ENCODE peak calls at places on chromosomes 5 and 9, in eight cellular contexts. O, C, G, Q, M, W, T and S are unnamed samples.

GRCh38 chr5:175457466-175457865 is 13.5 kb upstream of the DRD1 start:
- DNase-seq in O (peak; percentile 37), C (no peak), G (no peak), Q (no peak), M (no peak), W (no peak), T (no peak), S (no peak)

GRCh38 chr5:108560581-108560980 is 178.7 kb upstream of the FBXL17 start:
- DNase-seq in O (peak; percentile 15), C (no peak), G (peak; percentile 93), Q (no peak), M (peak; percentile 56), W (no peak), T (no peak), S (peak; percentile 28)

GRCh38 chr5:160166973-160167622 is 47.8 kb upstream of the PWWP2A start:
- DNase-seq in O (no peak), C (peak; percentile 57), G (no peak), Q (no peak), M (no peak), W (no peak), T (no peak), S (no peak)

GRCh38 chr5:141686648-141687416 is 4.8 kb upstream of the ARAP3 start:
- DNase-seq in O (no peak), C (peak; percentile 75), G (no peak), Q (no peak), M (no peak), W (no peak), T (peak; percentile 13), S (no peak)

GRCh38 chr5:83586874-83587776 is 115.6 kb downstream of the VCAN start:
- DNase-seq in O (no peak), C (no peak), G (peak; percentile 55), Q (no peak), M (no peak), W (no peak), T (no peak), S (no peak)

GRCh38 chr9:5947912-5948311 is 57.2 kb downstream of the MLANA start:
- DNase-seq in O (no peak), C (no peak), G (no peak), Q (no peak), M (no peak), W (no peak), T (peak; percentile 23), S (no peak)

GRCh38 chr9:16496908-16497307 is 373.6 kb downstream of the BNC2 start:
- DNase-seq in O (no peak), C (no peak), G (no peak), Q (no peak), M (no peak), W (no peak), T (no peak), S (no peak)

GRCh38 chr5:78530342-78531096 is 118.1 kb downstream of the LHFPL2 start:
- DNase-seq in O (peak; percentile 49), C (no peak), G (no peak), Q (no peak), M (no peak), W (peak; percentile 77), T (no peak), S (no peak)

GRCh38 chr5:135814254-135814653 is 20.2 kb upstream of the SLC25A48 start:
- DNase-seq in O (no peak), C (peak; percentile 33), G (no peak), Q (no peak), M (no peak), W (no peak), T (no peak), S (no peak)

GRCh38 chr9:134950404-134950760 is 32.7 kb upstream of the FCN1 start:
- DNase-seq in O (no peak), C (no peak), G (no peak), Q (no peak), M (no peak), W (no peak), T (no peak), S (no peak)

GRCh38 chr5:78795757-78796156 is 147.2 kb upstream of the LHFPL2 start:
- DNase-seq in O (no peak), C (no peak), G (no peak), Q (no peak), M (no peak), W (peak; percentile 70), T (no peak), S (no peak)

GRCh38 chr5:177364159-177364962 is 6.6 kb downstream of the RGS14 start:
- DNase-seq in O (no peak), C (peak; percentile 45), G (no peak), Q (no peak), M (no peak), W (no peak), T (no peak), S (no peak)

GRCh38 chr5:1447772-1448361 is 2.6 kb upstream of the SLC6A3 start:
- DNase-seq in O (no peak), C (peak; percentile 33), G (no peak), Q (no peak), M (no peak), W (no peak), T (no peak), S (no peak)

GRCh38 chr9:36765468-36766341 is 193.0 kb downstream of the MELK start:
- DNase-seq in O (no peak), C (peak; percentile 95), G (no peak), Q (peak; percentile 89), M (peak; percentile 54), W (no peak), T (peak; percentile 94), S (peak; percentile 38)

GRCh38 chr5:27353540-27353939 is 315.2 kb upstream of the CDH9 start:
- DNase-seq in O (no peak), C (no peak), G (no peak), Q (no peak), M (no peak), W (no peak), T (no peak), S (no peak)

GRCh38 chr5:96198673-96199072 is 234.4 kb downstream of the PCSK1 start:
- DNase-seq in O (no peak), C (no peak), G (no peak), Q (no peak), M (no peak), W (no peak), T (no peak), S (no peak)

GRCh38 chr9:21802418-21803000 is at the start of gene MTAP:
- DNase-seq in O (peak; percentile 85), C (peak; percentile 96), G (peak; percentile 87), Q (peak; percentile 97), M (peak; percentile 95), W (peak; percentile 81), T (peak; percentile 92), S (peak; percentile 94)

GRCh38 chr5:151148583-151148982 is 9.0 kb downstream of the ANXA6 start:
- DNase-seq in O (no peak), C (no peak), G (no peak), Q (no peak), M (no peak), W (no peak), T (no peak), S (no peak)

GRCh38 chr5:151144922-151145321 is 12.7 kb downstream of the ANXA6 start:
- DNase-seq in O (no peak), C (no peak), G (no peak), Q (no peak), M (no peak), W (no peak), T (no peak), S (no peak)

GRCh38 chr5:151147033-151147432 is 10.5 kb downstream of the ANXA6 start:
- DNase-seq in O (no peak), C (no peak), G (no peak), Q (no peak), M (no peak), W (no peak), T (no peak), S (no peak)

GRCh38 chr5:151144275-151144674 is 13.3 kb downstream of the ANXA6 start:
- DNase-seq in O (no peak), C (no peak), G (no peak), Q (no peak), M (no peak), W (no peak), T (no peak), S (no peak)

GRCh38 chr5:151146003-151146524 is 11.5 kb downstream of the ANXA6 start:
- DNase-seq in O (no peak), C (no peak), G (no peak), Q (no peak), M (no peak), W (no peak), T (no peak), S (no peak)
- H3K4me3 ChIP-seq in O (no peak overlapping the region), C (no peak overlapping the region), G (no peak overlapping the region), Q (no peak overlapping the region), M (no peak overlapping the region), W (no peak overlapping the region), T (no peak overlapping the region), S (no peak overlapping the region)

GRCh38 chr9:133236291-133237071 is 27.4 kb upstream of the OBP2B start:
- DNase-seq in O (no peak), C (no peak), G (no peak), Q (peak; percentile 20), M (no peak), W (no peak), T (no peak), S (no peak)
- H3K27ac ChIP-seq in O (no peak overlapping the region), C (no peak overlapping the region), G (no peak overlapping the region), Q (peak overlapping the region; percentile 72), M (peak overlapping the region; percentile 82), W (no peak overlapping the region), T (no peak overlapping the region), S (peak overlapping the region; percentile 81)

DNA sequence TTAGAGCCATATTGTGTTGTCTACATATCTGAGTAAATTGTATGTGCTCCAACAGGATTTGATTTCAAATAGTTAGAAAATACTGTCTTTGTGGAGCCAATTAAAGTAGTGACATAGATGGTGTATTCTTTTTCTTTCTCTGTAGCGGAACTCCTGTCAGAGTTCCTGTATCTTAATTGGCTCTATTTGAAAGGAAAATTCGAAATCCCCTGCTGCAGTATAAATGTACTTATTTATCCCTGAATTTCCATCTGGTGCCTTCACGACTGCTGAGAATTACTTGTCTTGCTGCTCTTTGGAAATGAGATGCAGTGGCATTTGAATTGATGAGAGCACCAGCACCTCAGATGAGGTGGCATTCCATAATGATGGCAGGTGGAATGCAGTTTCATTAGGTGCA is 546.7 kb upstream of the SGCD start:
- DNase-seq in O (no peak), C (no peak), G (no peak), Q (no peak), M (no peak), W (no peak), T (no peak), S (no peak)
- H3K4me3 ChIP-seq in O (no peak overlapping the region), C (no peak overlapping the region), G (no peak overlapping the region), Q (no peak overlapping the region), M (no peak overlapping the region), W (no peak overlapping the region), T (no peak overlapping the region), S (no peak overlapping the region)

GRCh38 chr9:136282272-136282861 is 21.5 kb downstream of the CCDC187 start:
- DNase-seq in O (no peak), C (no peak), G (no peak), Q (no peak), M (no peak), W (no peak), T (no peak), S (no peak)
- H3K27ac ChIP-seq in O (no peak overlapping the region), C (no peak overlapping the region), G (no peak overlapping the region), Q (no peak overlapping the region), M (no peak overlapping the region), W (no peak overlapping the region), T (no peak overlapping the region), S (no peak overlapping the region)

GRCh38 chr9:96075111-96075510 is 199.6 kb downstream of the ERCC6L2 start:
- DNase-seq in O (peak; percentile 25), C (no peak), G (no peak), Q (no peak), M (no peak), W (no peak), T (no peak), S (no peak)
- H3K4me3 ChIP-seq in O (no peak overlapping the region), C (no peak overlapping the region), G (no peak overlapping the region), Q (no peak overlapping the region), M (no peak overlapping the region), W (no peak overlapping the region), T (no peak overlapping the region), S (no peak overlapping the region)

GRCh38 chr5:171895076-171895475 is 109.5 kb downstream of the SMIM23 start:
- DNase-seq in O (no peak), C (no peak), G (no peak), Q (no peak), M (no peak), W (no peak), T (no peak), S (no peak)
- H3K27ac ChIP-seq in O (no peak overlapping the region), C (no peak overlapping the region), G (no peak overlapping the region), Q (no peak overlapping the region), M (no peak overlapping the region), W (no peak overlapping the region), T (no peak overlapping the region), S (no peak overlapping the region)